ENCODE peak calls at places on chromosomes 11 and 22, in seven cellular contexts. L is GM12865; T is cardiac fibroblast; I is CD4-positive, alpha-beta memory T cell; B is bronchial epithelial cell; O is testis; E is uterus. D is an unnamed sample.

GRCh38 chr11:130886704-130887103 is 29.6 kb downstream of the SNX19 start:
- DNase-seq in B (no peak), E (no peak), I (no peak), L (no peak), T (no peak), O (no peak), D (no peak)

GRCh38 chr22:40153705-40154104 is 24.0 kb upstream of the TNRC6B start:
- DNase-seq in L (no peak), E (no peak), T (no peak), I (no peak), O (no peak), B (no peak), D (no peak)

GRCh38 chr11:133681901-133682300 is 149.6 kb upstream of the OPCML start:
- DNase-seq in L (no peak), T (no peak), E (no peak), O (no peak), B (no peak), I (no peak), D (no peak)

GRCh38 chr11:36295926-36296325 is at the start of gene PRR5L:
- DNase-seq in L (no peak), I (no peak), E (no peak), O (peak), B (no peak), T (no peak), D (no peak)

GRCh38 chr22:25131198-25131887 is 68.3 kb upstream of the CRYBB3 start:
- DNase-seq in O (no peak), I (no peak), B (no peak), L (no peak), E (no peak), T (no peak), D (no peak)

GRCh38 chr22:41526802-41527799 is 17.2 kb downstream of the POLR3H start:
- DNase-seq in I (peak), E (no peak), O (peak), B (no peak), L (peak), T (peak), D (no peak)

GRCh38 chr22:19180234-19180633 is 1.7 kb upstream of the SLC25A1 start:
- DNase-seq in E (no peak), O (no peak), I (no peak), B (no peak), L (no peak), T (no peak), D (no peak)

GRCh38 chr11:13966486-13966885 is 4.0 kb downstream of the SPON1 start:
- DNase-seq in T (no peak), I (no peak), B (no peak), O (no peak), L (no peak), E (no peak), D (no peak)

GRCh38 chr11:106228996-106229395 is 151.5 kb downstream of the AASDHPPT start:
- DNase-seq in B (peak), E (no peak), L (no peak), T (no peak), O (no peak), I (no peak), D (no peak)

GRCh38 chr22:44521326-44521725 is 23.3 kb upstream of the RTL6 start:
- DNase-seq in E (no peak), O (no peak), B (no peak), L (no peak), T (no peak), I (no peak), D (no peak)

GRCh38 chr11:71204294-71204693 is 48.1 kb downstream of the SHANK2 start:
- DNase-seq in O (no peak), I (no peak), E (no peak), T (no peak), L (no peak), B (no peak), D (no peak)

GRCh38 chr11:133947298-133947905 is 9.4 kb downstream of the IGSF9B start:
- DNase-seq in I (peak), O (peak), L (peak), B (peak), E (no peak), T (peak), D (no peak)

GRCh38 chr22:41116342-41116741 is 23.9 kb downstream of the EP300 start:
- DNase-seq in I (no peak), O (no peak), E (no peak), T (no peak), B (no peak), L (no peak), D (no peak)

GRCh38 chr22:46108564-46109473 is 41.5 kb upstream of the PPARA start:
- DNase-seq in E (peak), T (peak), I (no peak), L (peak), B (peak), O (peak), D (no peak)

GRCh38 chr11:82494988-82495432 is 238.7 kb downstream of the FAM181B start:
- DNase-seq in L (peak), I (no peak), B (peak), O (no peak), T (no peak), E (no peak), D (no peak)
- H3K4me3 ChIP-seq in L (no peak), I (no peak), B (no peak), O (no peak), T (no peak), E (no peak), D (no peak)

DNA sequence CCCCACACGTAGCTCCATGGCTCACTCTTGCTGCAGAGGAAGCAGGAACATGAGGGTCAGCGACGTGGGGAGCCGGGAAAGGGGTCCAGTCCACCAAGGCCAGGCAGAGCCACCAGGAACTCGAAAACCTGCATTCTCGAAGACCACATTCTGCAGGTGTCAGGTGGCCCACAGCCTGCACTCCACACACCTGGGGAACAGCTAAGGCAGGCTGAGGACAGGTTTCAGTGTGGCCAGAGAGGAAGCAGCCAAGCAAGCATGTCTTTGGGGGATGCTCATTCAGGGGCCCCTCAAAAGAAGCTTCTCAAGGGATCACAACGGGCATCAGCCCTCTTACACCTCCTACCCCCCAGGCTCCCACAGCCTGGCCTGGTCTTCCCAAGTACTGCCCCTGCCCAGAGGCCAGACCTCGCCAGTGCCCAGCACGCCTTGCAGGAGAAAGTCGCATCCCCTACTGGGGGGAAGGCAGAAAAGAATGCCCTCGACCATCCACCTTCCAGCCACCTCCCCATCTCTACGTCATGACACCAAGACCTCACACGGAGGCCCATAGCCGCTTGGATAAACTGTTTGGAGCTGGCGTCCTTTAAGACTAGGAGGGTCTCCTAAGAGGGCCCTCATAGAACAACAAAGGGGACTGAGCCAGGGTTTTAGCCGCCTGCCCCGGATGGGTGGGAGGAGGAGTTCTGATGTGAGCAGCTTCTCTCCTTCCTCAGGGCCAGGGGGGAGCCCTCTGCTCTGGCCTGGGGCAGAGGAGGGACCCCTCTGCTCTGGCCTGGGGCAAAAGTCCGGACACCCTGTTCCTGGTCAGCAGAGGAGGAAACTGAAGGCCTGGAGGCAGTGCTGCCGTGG is 2.9 kb downstream of the CSNK1E start:
- DNase-seq in T (peak), I (peak), B (no peak), O (no peak), E (no peak), L (peak), D (no peak)
- H3K4me3 ChIP-seq in T (peak), I (no peak), B (peak), O (no peak), E (peak), L (peak), D (peak)

GRCh38 chr11:62919476-62919875 is 1.7 kb downstream of the CHRM1 start:
- DNase-seq in E (no peak), B (no peak), L (no peak), O (no peak), T (no peak), I (no peak), D (no peak)

GRCh38 chr11:62921201-62921572 is at the start of gene CHRM1:
- DNase-seq in L (no peak), T (no peak), I (no peak), E (no peak), B (no peak), O (no peak), D (no peak)

GRCh38 chr11:62919898-62920640 is 1.1 kb downstream of the CHRM1 start:
- DNase-seq in L (no peak), I (no peak), B (no peak), T (no peak), E (no peak), O (no peak), D (no peak)

GRCh38 chr11:62917906-62918502 is 3.2 kb downstream of the CHRM1 start:
- DNase-seq in B (no peak), O (no peak), L (no peak), I (no peak), E (no peak), T (no peak), D (no peak)

DNA sequence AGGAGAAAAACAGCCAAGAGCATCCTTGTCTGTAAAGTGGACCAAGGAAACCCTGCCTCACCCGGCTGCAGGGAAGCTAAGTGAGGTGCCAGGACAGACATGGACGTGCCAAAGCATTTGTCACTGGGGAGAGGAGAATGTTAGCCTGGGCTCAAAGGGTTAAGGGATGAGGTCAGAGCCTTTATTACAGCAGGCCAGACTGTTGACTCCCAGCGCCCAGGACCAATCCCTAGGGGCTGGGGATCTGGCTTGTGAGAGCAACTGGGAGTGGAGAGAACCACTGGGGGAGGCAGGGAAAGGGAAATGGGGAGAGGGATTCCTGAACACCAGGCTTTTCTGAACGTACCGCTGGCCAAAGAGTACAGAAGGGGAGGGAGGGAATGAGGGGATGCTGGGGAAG is 2.6 kb downstream of the CHRM1 start:
- DNase-seq in E (no peak), T (no peak), I (no peak), B (no peak), L (no peak), O (no peak), D (no peak)
- H3K4me3 ChIP-seq in E (no peak), T (no peak), I (no peak), B (no peak), L (no peak), O (no peak), D (no peak)

GRCh38 chr11:104735013-104735412 is 163.2 kb downstream of the CASP12 start:
- DNase-seq in B (no peak), I (no peak), E (no peak), T (no peak), O (no peak), L (no peak), D (no peak)

GRCh38 chr11:104736503-104736902 is 161.8 kb downstream of the CASP12 start:
- DNase-seq in T (peak), O (no peak), E (no peak), L (no peak), I (no peak), B (no peak), D (no peak)

DNA sequence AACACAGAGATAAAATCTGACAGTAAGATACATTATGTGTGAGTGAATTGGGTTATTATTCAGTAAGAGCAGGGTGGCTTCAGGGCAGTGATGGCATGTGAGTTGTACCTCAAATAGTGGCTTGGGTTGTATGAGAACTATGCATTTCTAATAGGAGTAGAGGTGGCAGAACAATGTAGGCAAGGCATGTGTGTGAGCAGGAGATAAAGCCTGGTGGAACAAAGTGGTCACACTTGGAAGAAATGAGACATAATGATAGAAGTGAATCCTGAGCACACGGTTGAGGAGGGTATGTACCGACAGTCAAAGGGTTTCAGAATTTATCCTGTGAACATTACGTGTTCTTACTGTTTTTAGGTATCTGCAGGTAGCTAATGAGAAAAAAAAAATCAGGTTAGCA is 159.3 kb downstream of the CASP12 start:
- DNase-seq in T (no peak), B (no peak), L (no peak), E (no peak), I (no peak), O (no peak), D (no peak)
- H3K4me3 ChIP-seq in T (no peak), B (no peak), L (no peak), E (no peak), I (no peak), O (no peak), D (no peak)

GRCh38 chr11:69499946-69500284 is 18.5 kb downstream of the LINC01488 start:
- DNase-seq in B (no peak), L (no peak), I (no peak), O (no peak), E (no peak), T (no peak), D (no peak)
- H3K4me3 ChIP-seq in B (no peak), L (no peak), I (no peak), O (no peak), E (no peak), T (no peak), D (no peak)

GRCh38 chr11:60455531-60456042 is at the start of gene MS4A1:
- DNase-seq in I (no peak), B (no peak), L (peak), O (no peak), T (no peak), E (no peak), D (no peak)
- H3K4me3 ChIP-seq in I (no peak), B (no peak), L (peak), O (no peak), T (no peak), E (no peak), D (no peak)

GRCh38 chr11:66316849-66317251 is at the start of gene CD248:
- DNase-seq in T (peak), E (peak), O (peak), B (no peak), I (no peak), L (no peak), D (peak)

GRCh38 chr11:66317766-66318575 is 1.1 kb upstream of the CD248 start:
- DNase-seq in B (peak), I (peak), E (peak), O (peak), T (peak), L (peak), D (peak)

GRCh38 chr11:66315921-66316811 is 678 bp downstream of the CD248 start:
- DNase-seq in L (no peak), E (no peak), I (no peak), O (no peak), B (no peak), T (no peak), D (no peak)

GRCh38 chr11:66318576-66318970 is 1.7 kb upstream of the CD248 start:
- DNase-seq in T (no peak), O (no peak), L (no peak), B (no peak), E (peak), I (no peak), D (no peak)

GRCh38 chr11:66317322-66317765 is 500 bp upstream of the CD248 start:
- DNase-seq in I (no peak), L (no peak), T (peak), O (no peak), B (no peak), E (peak), D (peak)
- H3K4me3 ChIP-seq in I (no peak), L (no peak), T (no peak), O (peak), B (no peak), E (peak), D (no peak)

D was measured in skeletal muscle cell.